ENCODE peak calls at places on chromosomes 6 and 20, in six cellular contexts. W is transverse colon, P is body of pancreas, B is heart left ventricle, Z is lower leg skin, U is upper lobe of left lung. J is an unnamed sample.

GRCh38 chr6:79257381-79258205 is 23.1 kb upstream of the HMGN3 start:
- DNase-seq in W (no peak), U (no peak), Z (no peak), P (no peak), B (no peak), J (no peak)

GRCh38 chr20:41509801-41510200 is 108.4 kb downstream of the CHD6 start:
- DNase-seq in B (no peak), P (peak; percentile 22), U (peak; percentile 33), Z (no peak), W (peak; percentile 46), J (peak; percentile 83)

GRCh38 chr6:75409928-75410327 is 83.7 kb downstream of the FILIP1 start:
- DNase-seq in W (no peak), U (no peak), B (no peak), P (no peak), Z (no peak), J (no peak)

GRCh38 chr6:144659202-144659731 is 374.1 kb downstream of the UTRN start:
- DNase-seq in P (peak; percentile 42), W (peak; percentile 25), B (no peak), Z (no peak), U (peak; percentile 27), J (no peak)

GRCh38 chr20:44001667-44002596 is 87.3 kb downstream of the TOX2 start:
- DNase-seq in W (peak; percentile 30), Z (no peak), P (no peak), B (no peak), U (no peak), J (no peak)

GRCh38 chr6:123803862-123804681 is at the start of gene NKAIN2:
- DNase-seq in U (no peak), Z (no peak), B (peak; percentile 56), W (no peak), P (no peak), J (peak; percentile 19)

GRCh38 chr6:147479857-147480256 is 28.6 kb upstream of the SAMD5 start:
- DNase-seq in P (no peak), Z (no peak), B (no peak), U (no peak), W (no peak), J (no peak)

GRCh38 chr6:107956586-107957164 is 1.3 kb downstream of the SEC63 start:
- DNase-seq in P (no peak), U (no peak), W (no peak), B (no peak), Z (no peak), J (no peak)

GRCh38 chr20:22385602-22386299 is 198.6 kb downstream of the FOXA2 start:
- DNase-seq in W (no peak), B (no peak), P (peak; percentile 39), Z (no peak), U (no peak), J (no peak)

GRCh38 chr6:149012040-149012545 is 265.3 kb downstream of the UST start:
- DNase-seq in W (no peak), P (no peak), B (no peak), Z (no peak), U (no peak), J (no peak)

GRCh38 chr6:43890197-43891062 is 120.4 kb downstream of the VEGFA start:
- DNase-seq in Z (no peak), B (no peak), W (no peak), P (no peak), U (no peak), J (no peak)

GRCh38 chr6:44674226-44675155 is 287.0 kb downstream of the CDC5L start:
- DNase-seq in Z (no peak), U (no peak), B (no peak), W (no peak), P (no peak), J (no peak)

GRCh38 chr6:21595265-21595950 is 1.9 kb downstream of the SOX4 start:
- DNase-seq in W (peak; percentile 45), P (peak; percentile 65), Z (peak; percentile 51), B (peak; percentile 69), U (peak; percentile 41), J (peak; percentile 65)

GRCh38 chr6:63440057-63440456 is 120.3 kb upstream of the LGSN start:
- DNase-seq in U (no peak), W (no peak), Z (no peak), P (no peak), B (no peak), J (no peak)

GRCh38 chr6:128807577-128807976 is 75.4 kb upstream of the LAMA2 start:
- DNase-seq in U (no peak), Z (no peak), B (no peak), P (no peak), W (no peak), J (no peak)

GRCh38 chr6:168021581-168021980 is 24.1 kb downstream of the KIF25 start:
- DNase-seq in B (no peak), W (no peak), Z (no peak), U (no peak), P (no peak), J (no peak)

GRCh38 chr6:38387994-38388393 is 251.7 kb downstream of the BTBD9 start:
- DNase-seq in P (no peak), Z (no peak), B (no peak), U (no peak), W (no peak), J (no peak)

GRCh38 chr6:45417461-45417860 is 39.7 kb upstream of the SUPT3H start:
- DNase-seq in U (no peak), B (no peak), P (no peak), Z (no peak), W (no peak), J (no peak)

GRCh38 chr20:49567421-49568256 is at the start of gene PTGIS:
- DNase-seq in W (no peak), Z (no peak), P (peak; percentile 34), B (peak; percentile 73), U (no peak), J (peak; percentile 30)

GRCh38 chr6:87789198-87789899 is 87.3 kb upstream of the AKIRIN2 start:
- DNase-seq in P (no peak), B (no peak), W (no peak), Z (peak; percentile 35), U (peak; percentile 63), J (no peak)

GRCh38 chr6:40642190-40642589 is 55.0 kb upstream of the LRFN2 start:
- DNase-seq in W (no peak), P (no peak), B (no peak), Z (no peak), U (no peak), J (no peak)

GRCh38 chr6:40642837-40643236 is 55.7 kb upstream of the LRFN2 start:
- DNase-seq in P (no peak), Z (no peak), W (no peak), U (no peak), B (no peak), J (no peak)

GRCh38 chr6:40645043-40645442 is 57.9 kb upstream of the LRFN2 start:
- DNase-seq in Z (no peak), B (no peak), P (no peak), W (no peak), U (no peak), J (no peak)

GRCh38 chr6:40640591-40641293 is 53.6 kb upstream of the LRFN2 start:
- DNase-seq in Z (no peak), W (no peak), B (no peak), U (no peak), P (no peak), J (no peak)
- TF ChIP-seq CTCF in Z (no peak), W (no peak), B (no peak), U (no peak), P (no peak), J (no peak)

DNA sequence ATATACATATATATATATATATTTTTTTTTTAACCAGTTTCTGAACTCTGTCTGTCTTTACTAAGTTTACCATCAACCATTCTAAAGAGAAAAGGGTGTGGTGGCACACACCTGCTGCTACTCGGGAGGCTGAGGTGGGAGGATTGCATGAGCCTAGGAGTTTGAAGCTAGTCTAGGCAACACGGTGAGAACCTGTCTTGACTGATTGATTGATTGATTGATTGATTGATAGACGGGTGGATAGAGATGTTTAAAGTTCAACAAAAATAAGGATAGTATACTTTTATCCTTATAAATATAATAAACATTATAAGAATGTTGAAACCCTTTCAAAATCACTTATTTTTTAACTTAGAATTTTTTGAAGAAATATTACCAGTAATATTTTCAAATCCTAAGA is 30.2 kb downstream of the CEP57L1 start:
- DNase-seq in B (no peak), Z (no peak), P (no peak), W (no peak), U (no peak), J (no peak)
- TF ChIP-seq POLR2A in B (no peak), Z (no peak), P (no peak), W (no peak), U (no peak), J (no peak)

GRCh38 chr6:90654806-90655205 is 67.9 kb upstream of the MAP3K7 start:
- DNase-seq in B (no peak), U (no peak), P (no peak), Z (no peak), W (no peak), J (no peak)

GRCh38 chr6:90653750-90654149 is 66.9 kb upstream of the MAP3K7 start:
- DNase-seq in W (no peak), Z (no peak), B (no peak), P (no peak), U (no peak), J (no peak)

GRCh38 chr6:90654166-90654565 is 67.3 kb upstream of the MAP3K7 start:
- DNase-seq in W (no peak), U (no peak), P (no peak), B (no peak), Z (no peak), J (no peak)

GRCh38 chr6:90658497-90658896 is 71.6 kb upstream of the MAP3K7 start:
- DNase-seq in P (no peak), W (no peak), B (no peak), U (no peak), Z (no peak), J (no peak)

DNA sequence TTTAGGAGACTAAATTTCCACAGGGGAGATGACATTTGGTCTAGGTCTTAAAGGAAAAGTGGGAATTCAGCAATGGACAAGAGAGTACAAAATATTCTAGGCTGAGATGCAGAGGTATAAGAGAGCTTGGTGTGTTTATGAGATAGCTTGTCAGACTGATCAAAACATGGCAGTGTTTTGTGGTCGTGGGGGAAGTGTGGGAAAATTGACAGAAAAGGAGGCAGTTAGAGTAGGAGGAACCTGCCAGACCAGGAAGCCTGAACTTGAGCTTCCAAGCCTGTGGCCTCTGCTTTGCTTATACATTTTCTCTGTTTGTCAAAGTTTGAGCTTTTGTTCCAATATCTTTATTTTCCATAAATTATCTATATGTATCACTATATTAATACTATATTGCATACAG is 69.5 kb upstream of the MAP3K7 start:
- DNase-seq in U (no peak), W (no peak), P (no peak), Z (no peak), B (no peak), J (no peak)
- H3K4me3 ChIP-seq in U (no peak overlapping the region), W (no peak overlapping the region), P (no peak overlapping the region), Z (no peak overlapping the region), B (no peak overlapping the region), J (no peak overlapping the region)

DNA sequence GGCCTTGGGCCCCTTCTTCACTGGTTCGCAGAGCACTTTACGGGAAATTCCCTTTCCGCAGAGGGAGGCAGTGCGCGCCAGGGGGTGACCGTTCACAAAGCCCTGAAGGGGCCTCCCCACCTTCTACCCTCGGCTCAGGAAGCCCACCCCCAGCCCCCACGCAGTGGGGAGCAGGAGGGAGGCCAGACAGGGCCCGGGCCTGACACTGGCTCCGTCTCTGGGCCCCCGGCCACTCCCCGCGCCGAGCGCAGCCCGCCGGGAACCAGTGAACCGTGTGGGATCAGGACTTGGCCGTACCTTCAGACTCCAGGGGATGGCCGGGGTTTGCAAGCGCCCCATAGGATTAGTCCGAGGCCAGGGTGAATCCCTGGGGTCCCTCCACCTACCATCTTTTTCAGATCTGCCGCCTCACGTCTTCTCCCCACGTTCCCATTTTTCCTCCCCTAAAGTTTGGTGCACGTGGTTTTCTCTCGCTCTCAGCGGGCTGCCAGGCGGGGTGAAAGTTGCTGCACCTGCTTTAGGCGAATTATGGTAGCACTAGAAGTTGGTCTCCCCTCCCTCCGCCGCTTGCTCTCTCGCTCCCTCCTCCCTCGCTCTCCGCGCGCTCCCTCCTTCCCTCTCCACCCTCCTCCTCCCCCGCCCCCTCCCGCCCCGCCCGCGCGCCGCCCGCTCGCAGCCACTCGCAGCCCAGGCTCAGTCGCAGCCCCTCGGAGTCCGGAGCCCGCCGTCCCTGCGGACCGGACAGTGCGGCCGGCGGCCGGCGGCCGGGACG is at the start of gene FOXP4:
- DNase-seq in B (peak; percentile 93), U (peak; percentile 91), Z (peak; percentile 88), W (peak; percentile 92), P (peak; percentile 91), J (peak; percentile 92)
- TF ChIP-seq CTCF in B (no peak), U (no peak), Z (no peak), W (no peak), P (no peak), J (no peak)